ENCODE peak calls at places on chromosomes 13 and 19, in ten cellular contexts. One of them, this sample, is unnamed.

GRCh38 chr13:24074687-24075086 is 85.8 kb upstream of the SPATA13 start:
- DNase-seq in aorta: peak
- DNase-seq in NCI-H774: no peak
- DNase-seq in C1 segment of cervical spinal cord: no peak
- DNase-seq in GF-D8: peak
- DNase-seq in fibroblast of mammary gland: no peak
- DNase-seq in T-helper 2 cell: no peak
- DNase-seq in stimulated activated CD8-positive, alpha-beta memory T cell treated with anti-CD3 and anti-CD28 coated beads, Interleukin-4, amount 100 ng/mL, for 4 hours: no peak
- DNase-seq in amygdala: no peak
- DNase-seq in GM12865: no peak
- DNase-seq in this sample: no peak

GRCh38 chr13:92821324-92821723 is 405.3 kb upstream of the GPC6 start:
- DNase-seq in aorta: no peak
- DNase-seq in NCI-H774: no peak
- DNase-seq in C1 segment of cervical spinal cord: no peak
- DNase-seq in GF-D8: no peak
- DNase-seq in fibroblast of mammary gland: no peak
- DNase-seq in T-helper 2 cell: no peak
- DNase-seq in stimulated activated CD8-positive, alpha-beta memory T cell treated with anti-CD3 and anti-CD28 coated beads, Interleukin-4, amount 100 ng/mL, for 4 hours: no peak
- DNase-seq in amygdala: no peak
- DNase-seq in GM12865: no peak
- DNase-seq in this sample: no peak

GRCh38 chr19:7907122-7907521 is 3.4 kb downstream of the MAP2K7 start:
- DNase-seq in aorta: no peak
- DNase-seq in NCI-H774: no peak
- DNase-seq in C1 segment of cervical spinal cord: no peak
- DNase-seq in GF-D8: no peak
- DNase-seq in fibroblast of mammary gland: no peak
- DNase-seq in T-helper 2 cell: no peak
- DNase-seq in stimulated activated CD8-positive, alpha-beta memory T cell treated with anti-CD3 and anti-CD28 coated beads, Interleukin-4, amount 100 ng/mL, for 4 hours: no peak
- DNase-seq in amygdala: no peak
- DNase-seq in GM12865: peak
- DNase-seq in this sample: peak

GRCh38 chr13:34469212-34469983 is 472.7 kb upstream of the NBEA start:
- DNase-seq in aorta: no peak
- DNase-seq in NCI-H774: peak
- DNase-seq in C1 segment of cervical spinal cord: no peak
- DNase-seq in GF-D8: no peak
- DNase-seq in fibroblast of mammary gland: no peak
- DNase-seq in T-helper 2 cell: no peak
- DNase-seq in stimulated activated CD8-positive, alpha-beta memory T cell treated with anti-CD3 and anti-CD28 coated beads, Interleukin-4, amount 100 ng/mL, for 4 hours: no peak
- DNase-seq in amygdala: no peak
- DNase-seq in GM12865: no peak
- DNase-seq in this sample: no peak

GRCh38 chr13:30718661-30719520 is 16.5 kb upstream of the ALOX5AP start:
- DNase-seq in aorta: no peak
- DNase-seq in NCI-H774: no peak
- DNase-seq in C1 segment of cervical spinal cord: no peak
- DNase-seq in GF-D8: no peak
- DNase-seq in fibroblast of mammary gland: peak
- DNase-seq in T-helper 2 cell: no peak
- DNase-seq in stimulated activated CD8-positive, alpha-beta memory T cell treated with anti-CD3 and anti-CD28 coated beads, Interleukin-4, amount 100 ng/mL, for 4 hours: no peak
- DNase-seq in amygdala: no peak
- DNase-seq in GM12865: no peak
- DNase-seq in this sample: peak

GRCh38 chr19:18620311-18620710 is 7.6 kb downstream of the TMEM59L start:
- DNase-seq in aorta: no peak
- DNase-seq in NCI-H774: no peak
- DNase-seq in C1 segment of cervical spinal cord: no peak
- DNase-seq in GF-D8: no peak
- DNase-seq in fibroblast of mammary gland: no peak
- DNase-seq in T-helper 2 cell: no peak
- DNase-seq in stimulated activated CD8-positive, alpha-beta memory T cell treated with anti-CD3 and anti-CD28 coated beads, Interleukin-4, amount 100 ng/mL, for 4 hours: no peak
- DNase-seq in amygdala: no peak
- DNase-seq in GM12865: no peak
- DNase-seq in this sample: peak

GRCh38 chr13:85019121-85019520 is 780.1 kb downstream of the SLITRK6 start:
- DNase-seq in aorta: no peak
- DNase-seq in NCI-H774: no peak
- DNase-seq in C1 segment of cervical spinal cord: no peak
- DNase-seq in GF-D8: no peak
- DNase-seq in fibroblast of mammary gland: no peak
- DNase-seq in T-helper 2 cell: no peak
- DNase-seq in stimulated activated CD8-positive, alpha-beta memory T cell treated with anti-CD3 and anti-CD28 coated beads, Interleukin-4, amount 100 ng/mL, for 4 hours: no peak
- DNase-seq in amygdala: no peak
- DNase-seq in GM12865: no peak
- DNase-seq in this sample: no peak

GRCh38 chr19:11078893-11079292 is 10.4 kb upstream of the LDLR start:
- DNase-seq in aorta: no peak
- DNase-seq in NCI-H774: no peak
- DNase-seq in C1 segment of cervical spinal cord: no peak
- DNase-seq in GF-D8: no peak
- DNase-seq in fibroblast of mammary gland: no peak
- DNase-seq in T-helper 2 cell: no peak
- DNase-seq in stimulated activated CD8-positive, alpha-beta memory T cell treated with anti-CD3 and anti-CD28 coated beads, Interleukin-4, amount 100 ng/mL, for 4 hours: no peak
- DNase-seq in amygdala: no peak
- DNase-seq in GM12865: no peak
- DNase-seq in this sample: no peak

GRCh38 chr19:48645652-48646191 is at the start of gene CA11:
- DNase-seq in aorta: no peak
- DNase-seq in NCI-H774: no peak
- DNase-seq in C1 segment of cervical spinal cord: peak
- DNase-seq in GF-D8: no peak
- DNase-seq in fibroblast of mammary gland: no peak
- DNase-seq in T-helper 2 cell: no peak
- DNase-seq in stimulated activated CD8-positive, alpha-beta memory T cell treated with anti-CD3 and anti-CD28 coated beads, Interleukin-4, amount 100 ng/mL, for 4 hours: no peak
- DNase-seq in amygdala: no peak
- DNase-seq in GM12865: no peak
- DNase-seq in this sample: peak

GRCh38 chr13:25170554-25171107 is 1.5 kb downstream of the AMER2 start:
- DNase-seq in aorta: no peak
- DNase-seq in NCI-H774: no peak
- DNase-seq in C1 segment of cervical spinal cord: no peak
- DNase-seq in GF-D8: no peak
- DNase-seq in fibroblast of mammary gland: no peak
- DNase-seq in T-helper 2 cell: no peak
- DNase-seq in stimulated activated CD8-positive, alpha-beta memory T cell treated with anti-CD3 and anti-CD28 coated beads, Interleukin-4, amount 100 ng/mL, for 4 hours: no peak
- DNase-seq in amygdala: peak
- DNase-seq in GM12865: no peak
- DNase-seq in this sample: no peak

GRCh38 chr13:51815848-51816247 is 11.9 kb upstream of the DHRS12 start:
- DNase-seq in aorta: no peak
- DNase-seq in NCI-H774: no peak
- DNase-seq in C1 segment of cervical spinal cord: no peak
- DNase-seq in GF-D8: no peak
- DNase-seq in fibroblast of mammary gland: no peak
- DNase-seq in T-helper 2 cell: no peak
- DNase-seq in stimulated activated CD8-positive, alpha-beta memory T cell treated with anti-CD3 and anti-CD28 coated beads, Interleukin-4, amount 100 ng/mL, for 4 hours: no peak
- DNase-seq in amygdala: no peak
- DNase-seq in GM12865: no peak
- DNase-seq in this sample: no peak

GRCh38 chr13:112248909-112249592 is 127.1 kb upstream of the SPACA7 start:
- DNase-seq in aorta: no peak
- DNase-seq in NCI-H774: peak
- DNase-seq in C1 segment of cervical spinal cord: no peak
- DNase-seq in GF-D8: no peak
- DNase-seq in fibroblast of mammary gland: no peak
- DNase-seq in T-helper 2 cell: no peak
- DNase-seq in stimulated activated CD8-positive, alpha-beta memory T cell treated with anti-CD3 and anti-CD28 coated beads, Interleukin-4, amount 100 ng/mL, for 4 hours: no peak
- DNase-seq in amygdala: no peak
- DNase-seq in GM12865: no peak
- DNase-seq in this sample: no peak

GRCh38 chr13:40644838-40645620 is 21.4 kb downstream of the FOXO1 start:
- DNase-seq in aorta: no peak
- DNase-seq in NCI-H774: no peak
- DNase-seq in C1 segment of cervical spinal cord: no peak
- DNase-seq in GF-D8: no peak
- DNase-seq in fibroblast of mammary gland: no peak
- DNase-seq in T-helper 2 cell: no peak
- DNase-seq in stimulated activated CD8-positive, alpha-beta memory T cell treated with anti-CD3 and anti-CD28 coated beads, Interleukin-4, amount 100 ng/mL, for 4 hours: no peak
- DNase-seq in amygdala: no peak
- DNase-seq in GM12865: no peak
- DNase-seq in this sample: no peak

GRCh38 chr19:18280247-18281081 is 958 bp downstream of the JUND start:
- DNase-seq in aorta: peak
- DNase-seq in NCI-H774: peak
- DNase-seq in C1 segment of cervical spinal cord: peak
- DNase-seq in GF-D8: peak
- DNase-seq in fibroblast of mammary gland: peak
- DNase-seq in T-helper 2 cell: peak
- DNase-seq in stimulated activated CD8-positive, alpha-beta memory T cell treated with anti-CD3 and anti-CD28 coated beads, Interleukin-4, amount 100 ng/mL, for 4 hours: peak
- DNase-seq in amygdala: peak
- DNase-seq in GM12865: peak
- DNase-seq in this sample: peak

GRCh38 chr13:29884671-29885424 is 34.4 kb upstream of the UBL3 start:
- DNase-seq in aorta: no peak
- DNase-seq in NCI-H774: no peak
- DNase-seq in C1 segment of cervical spinal cord: peak
- DNase-seq in GF-D8: no peak
- DNase-seq in fibroblast of mammary gland: peak
- DNase-seq in T-helper 2 cell: no peak
- DNase-seq in stimulated activated CD8-positive, alpha-beta memory T cell treated with anti-CD3 and anti-CD28 coated beads, Interleukin-4, amount 100 ng/mL, for 4 hours: no peak
- DNase-seq in amygdala: no peak
- DNase-seq in GM12865: peak
- DNase-seq in this sample: no peak

GRCh38 chr13:56736966-56737365 is 403.8 kb upstream of the PRR20A start:
- DNase-seq in aorta: no peak
- DNase-seq in NCI-H774: no peak
- DNase-seq in C1 segment of cervical spinal cord: no peak
- DNase-seq in GF-D8: no peak
- DNase-seq in fibroblast of mammary gland: no peak
- DNase-seq in T-helper 2 cell: no peak
- DNase-seq in stimulated activated CD8-positive, alpha-beta memory T cell treated with anti-CD3 and anti-CD28 coated beads, Interleukin-4, amount 100 ng/mL, for 4 hours: no peak
- DNase-seq in amygdala: no peak
- DNase-seq in GM12865: no peak
- DNase-seq in this sample: no peak

GRCh38 chr13:60645552-60646138 is 248.6 kb downstream of the TDRD3 start:
- DNase-seq in aorta: no peak
- DNase-seq in NCI-H774: no peak
- DNase-seq in C1 segment of cervical spinal cord: no peak
- DNase-seq in GF-D8: no peak
- DNase-seq in fibroblast of mammary gland: no peak
- DNase-seq in T-helper 2 cell: no peak
- DNase-seq in stimulated activated CD8-positive, alpha-beta memory T cell treated with anti-CD3 and anti-CD28 coated beads, Interleukin-4, amount 100 ng/mL, for 4 hours: no peak
- DNase-seq in amygdala: no peak
- DNase-seq in GM12865: peak
- DNase-seq in this sample: no peak

GRCh38 chr19:42290523-42291436 is 11.2 kb upstream of the PRR19 start:
- DNase-seq in aorta: peak
- DNase-seq in NCI-H774: no peak
- DNase-seq in C1 segment of cervical spinal cord: no peak
- DNase-seq in GF-D8: no peak
- DNase-seq in fibroblast of mammary gland: no peak
- DNase-seq in T-helper 2 cell: peak
- DNase-seq in stimulated activated CD8-positive, alpha-beta memory T cell treated with anti-CD3 and anti-CD28 coated beads, Interleukin-4, amount 100 ng/mL, for 4 hours: peak
- DNase-seq in amygdala: no peak
- DNase-seq in GM12865: peak
- DNase-seq in this sample: peak

GRCh38 chr13:48942131-48942530 is 33.6 kb upstream of the FNDC3A start:
- DNase-seq in aorta: no peak
- DNase-seq in NCI-H774: no peak
- DNase-seq in C1 segment of cervical spinal cord: no peak
- DNase-seq in GF-D8: no peak
- DNase-seq in fibroblast of mammary gland: peak
- DNase-seq in T-helper 2 cell: no peak
- DNase-seq in stimulated activated CD8-positive, alpha-beta memory T cell treated with anti-CD3 and anti-CD28 coated beads, Interleukin-4, amount 100 ng/mL, for 4 hours: no peak
- DNase-seq in amygdala: no peak
- DNase-seq in GM12865: no peak
- DNase-seq in this sample: no peak

This sample was measured in osteoblast.